ENCODE peak calls at places on chromosomes 1 and 21, in four cellular contexts. K is mesenchymal stem cell, M is AG10803, R is astrocyte. W is an unnamed sample.
A peak's percentile ranks its signal among the peaks of the same experiment; 100 is the strongest.

GRCh38 chr21:33332143-33332542 is 7.4 kb downstream of the IFNAR1 start:
- DNase-seq in M (no peak), R (no peak), K (no peak), W (peak; percentile 86)

GRCh38 chr1:230860617-230861384 is 7.5 kb downstream of the C1orf198 start:
- DNase-seq in R (no peak), M (no peak), K (no peak), W (no peak)

GRCh38 chr1:230127105-230128054 is 60.3 kb downstream of the GALNT2 start:
- DNase-seq in R (no peak), K (no peak), M (no peak), W (no peak)

GRCh38 chr1:63575340-63575826 is 17.8 kb upstream of the PGM1 start:
- DNase-seq in M (peak; percentile 23), R (no peak), K (peak; percentile 45), W (peak; percentile 22)

GRCh38 chr1:182086136-182086535 is 24.6 kb upstream of the ZNF648 start:
- DNase-seq in K (no peak), R (no peak), M (no peak), W (no peak)

GRCh38 chr1:228150458-228151169 is 884 bp downstream of the GJC2 start:
- DNase-seq in R (peak; percentile 74), M (peak; percentile 86), K (peak; percentile 11), W (no peak)

GRCh38 chr1:101509370-101509769 is 272.6 kb downstream of the S1PR1 start:
- DNase-seq in K (no peak), R (no peak), M (no peak), W (no peak)

GRCh38 chr1:15381805-15382204 is 27.9 kb upstream of the EFHD2 start:
- DNase-seq in M (no peak), R (no peak), K (no peak), W (no peak)

GRCh38 chr1:32759997-32760623 is 57.0 kb downstream of the YARS1 start:
- DNase-seq in M (peak; percentile 22), K (peak; percentile 48), R (peak; percentile 83), W (no peak)

GRCh38 chr1:42334240-42335049 is 590 bp downstream of the FOXJ3 start:
- DNase-seq in M (peak; percentile 61), K (peak; percentile 78), R (peak; percentile 27), W (peak; percentile 53)

GRCh38 chr1:23475134-23475628 is 8.8 kb downstream of the ASAP3 start:
- DNase-seq in R (peak; percentile 95), M (peak; percentile 90), K (peak; percentile 81), W (no peak)

GRCh38 chr1:13700521-13701273 is 709 bp downstream of the PRDM2 start:
- DNase-seq in M (peak; percentile 52), R (peak; percentile 39), K (peak; percentile 30), W (peak; percentile 64)

GRCh38 chr21:44907966-44908364 is 12.7 kb downstream of the ITGB2 start:
- DNase-seq in M (no peak), R (no peak), K (no peak), W (no peak)

GRCh38 chr1:89962024-89962741 is 32.7 kb upstream of the ZNF326 start:
- DNase-seq in M (peak; percentile 40), K (peak; percentile 94), R (peak; percentile 74), W (peak; percentile 30)

GRCh38 chr1:46203738-46204405 is 738 bp downstream of the LURAP1 start:
- DNase-seq in K (no peak), M (no peak), R (no peak), W (no peak)

GRCh38 chr1:44000266-44000665 is 8.9 kb downstream of the CCDC24 start:
- DNase-seq in M (no peak), R (no peak), K (no peak), W (no peak)

GRCh38 chr1:246107516-246108277 is 399.4 kb downstream of the SMYD3 start:
- DNase-seq in M (peak; percentile 25), K (peak; percentile 67), R (peak; percentile 81), W (no peak)

GRCh38 chr1:10599194-10599861 is 124.6 kb downstream of the PEX14 start:
- DNase-seq in M (peak; percentile 71), K (peak; percentile 46), R (peak; percentile 91), W (no peak)

GRCh38 chr1:154429841-154430611 is 24.9 kb downstream of the IL6R start:
- DNase-seq in R (no peak), M (no peak), K (no peak), W (no peak)

GRCh38 chr1:109765483-109765815 is 1.7 kb upstream of the EPS8L3 start:
- DNase-seq in K (no peak), M (no peak), R (no peak), W (no peak)

GRCh38 chr1:218383051-218383450 is 37.9 kb downstream of the TGFB2 start:
- DNase-seq in R (no peak), K (no peak), M (no peak), W (no peak)

GRCh38 chr1:225921734-225922709 is 2.0 kb downstream of the PYCR2 start:
- DNase-seq in K (no peak), M (peak; percentile 25), R (no peak), W (no peak)

GRCh38 chr1:151716771-151717631 is at the start of gene CELF3:
- DNase-seq in K (peak; percentile 19), M (no peak), R (peak; percentile 6), W (peak; percentile 7)

GRCh38 chr1:200245492-200245891 is 164.3 kb downstream of the ZNF281 start:
- DNase-seq in K (no peak), R (no peak), M (peak; percentile 49), W (no peak)

GRCh38 chr1:162561616-162562451 is at the start of gene UAP1:
- DNase-seq in K (no peak), R (no peak), M (no peak), W (peak; percentile 23)

GRCh38 chr1:182588460-182589396 is at the start of gene RNASEL:
- DNase-seq in R (peak; percentile 70), K (peak; percentile 94), M (peak; percentile 60), W (peak; percentile 73)

DNA sequence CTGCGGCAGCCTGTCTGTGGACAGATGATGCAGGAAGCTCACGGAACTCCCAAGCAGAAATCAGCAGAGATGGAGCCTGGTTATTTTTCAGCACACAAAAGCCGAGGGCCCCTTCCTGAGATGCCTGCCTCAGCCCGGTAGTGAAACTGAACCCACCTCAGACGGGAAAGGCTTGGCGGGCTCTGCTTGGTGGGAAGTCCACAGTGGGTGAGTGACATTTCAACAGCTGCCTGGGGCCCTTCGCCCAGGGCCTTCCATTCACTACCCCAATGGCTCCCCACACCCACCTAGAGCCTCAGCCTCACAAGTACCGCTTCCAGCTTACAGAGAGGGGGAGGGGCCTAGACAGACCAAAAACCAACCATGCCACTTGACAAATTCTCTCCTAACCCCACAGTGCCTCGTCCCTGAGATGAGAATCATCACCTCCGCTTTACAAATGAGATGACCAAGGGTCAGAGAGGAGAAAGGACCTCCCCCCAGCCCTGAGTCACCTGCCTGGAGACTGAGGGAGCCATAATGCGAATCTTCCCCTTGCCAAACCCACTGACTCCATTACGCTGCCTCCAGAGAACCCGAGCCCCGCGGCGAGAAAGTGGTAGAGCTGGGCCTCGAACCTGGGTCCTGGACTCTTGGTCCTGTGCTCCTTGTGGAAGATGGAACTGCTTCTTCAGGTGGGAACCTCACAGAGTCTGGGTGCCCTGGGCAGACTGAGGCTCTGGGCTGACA is 3.4 kb upstream of the ECE1 start:
- DNase-seq in K (no peak), M (no peak), R (no peak), W (peak; percentile 94)
- H3K4me3 ChIP-seq in K (no peak overlapping the region), M (no peak overlapping the region), R (no peak overlapping the region), W (peak overlapping the region; percentile 51)

GRCh38 chr1:28578696-28579218 is 13.3 kb upstream of the RAB42 start:
- DNase-seq in M (no peak), R (no peak), K (no peak), W (no peak)
- H3K4me3 ChIP-seq in M (no peak overlapping the region), R (no peak overlapping the region), K (no peak overlapping the region), W (no peak overlapping the region)

GRCh38 chr1:168879906-168880734 is 151.1 kb upstream of the DPT start:
- DNase-seq in M (peak; percentile 35), R (no peak), K (no peak), W (no peak)
- H3K4me3 ChIP-seq in M (peak overlapping the region; percentile 33), R (no peak overlapping the region), K (peak overlapping the region; percentile 67), W (no peak overlapping the region)

GRCh38 chr1:36092166-36092797 is 3.6 kb downstream of the ADPRS start:
- DNase-seq in M (no peak), K (no peak), R (no peak), W (no peak)
- H3K4me3 ChIP-seq in M (no peak overlapping the region), K (no peak overlapping the region), R (no peak overlapping the region), W (no peak overlapping the region)

GRCh38 chr1:66980745-66981367 is 56.1 kb downstream of the MIER1 start:
- DNase-seq in K (peak; percentile 34), R (no peak), M (peak; percentile 46), W (no peak)

GRCh38 chr1:66984491-66984890 is 59.7 kb downstream of the MIER1 start:
- DNase-seq in K (no peak), M (no peak), R (no peak), W (peak; percentile 60)

GRCh38 chr1:66982561-66983285 is 57.9 kb downstream of the MIER1 start:
- DNase-seq in K (no peak), R (no peak), M (no peak), W (no peak)

GRCh38 chr1:66985835-66986234 is 61.0 kb downstream of the MIER1 start:
- DNase-seq in M (no peak), K (no peak), R (no peak), W (no peak)

GRCh38 chr1:66981679-66982078 is 56.9 kb downstream of the MIER1 start:
- DNase-seq in R (no peak), M (peak; percentile 23), K (peak; percentile 18), W (peak; percentile 36)
- H3K4me3 ChIP-seq in R (no peak overlapping the region), M (peak overlapping the region; percentile 40), K (peak overlapping the region; percentile 55), W (no peak overlapping the region)

GRCh38 chr21:42061866-42062542 is 9.1 kb upstream of the UMODL1 start:
- DNase-seq in M (no peak), K (no peak), R (no peak), W (no peak)

GRCh38 chr21:42063578-42064521 is 7.3 kb upstream of the UMODL1 start:
- DNase-seq in R (no peak), K (no peak), M (no peak), W (peak; percentile 83)

GRCh38 chr21:42061195-42061865 is 9.8 kb upstream of the UMODL1 start:
- DNase-seq in M (no peak), K (no peak), R (no peak), W (peak; percentile 93)

GRCh38 chr21:42063206-42063577 is 7.9 kb upstream of the UMODL1 start:
- DNase-seq in K (no peak), R (no peak), M (no peak), W (peak; percentile 74)

GRCh38 chr21:42062543-42063022 is 8.5 kb upstream of the UMODL1 start:
- DNase-seq in R (no peak), K (no peak), M (no peak), W (peak; percentile 96)
- H3K4me3 ChIP-seq in R (no peak overlapping the region), K (no peak overlapping the region), M (no peak overlapping the region), W (peak overlapping the region; percentile 73)